ENCODE peak calls at places on chromosomes 4 and X, in ten cellular contexts. Y, C, Q, Z, E, W, M, P, R and B are unnamed samples.

GRCh38 chr4:165052627-165053026 is 1.0 kb upstream of the TRIM75 start:
- DNase-seq in Y (no peak), C (no peak), Q (no peak), Z (no peak), E (no peak), W (no peak), M (no peak), P (no peak), R (no peak), B (no peak)

GRCh38 chrX:150429577-150429976 is 66.5 kb downstream of the MAMLD1 start:
- DNase-seq in Y (no peak), C (no peak), Q (peak), Z (no peak), E (no peak), W (no peak), M (no peak), P (no peak), R (peak), B (no peak)

GRCh38 chr4:13484749-13485345 is 707 bp upstream of the RAB28 start:
- DNase-seq in Y (no peak), C (peak), Q (no peak), Z (no peak), E (no peak), W (no peak), M (peak), P (no peak), R (peak), B (peak)

GRCh38 chr4:5865896-5866599 is 26.8 kb downstream of the CRMP1 start:
- DNase-seq in Y (no peak), C (no peak), Q (no peak), Z (no peak), E (no peak), W (no peak), M (no peak), P (no peak), R (no peak), B (no peak)

GRCh38 chr4:10162341-10163000 is 45.9 kb upstream of the WDR1 start:
- DNase-seq in Y (no peak), C (no peak), Q (no peak), Z (no peak), E (no peak), W (no peak), M (no peak), P (no peak), R (no peak), B (no peak)

GRCh38 chrX:71095971-71096701 is 485 bp downstream of the FOXO4 start:
- DNase-seq in Y (no peak), C (peak), Q (no peak), Z (no peak), E (peak), W (no peak), M (no peak), P (no peak), R (no peak), B (peak)

GRCh38 chr4:42637104-42637503 is 19.8 kb downstream of the ATP8A1 start:
- DNase-seq in Y (no peak), C (no peak), Q (no peak), Z (no peak), E (no peak), W (no peak), M (no peak), P (no peak), R (no peak), B (no peak)

GRCh38 chrX:39445336-39445735 is 644.1 kb downstream of the MID1IP1 start:
- DNase-seq in Y (no peak), C (no peak), Q (no peak), Z (no peak), E (no peak), W (peak), M (no peak), P (no peak), R (no peak), B (no peak)

GRCh38 chr4:137300776-137301175 is 231.5 kb downstream of the PCDH18 start:
- DNase-seq in Y (no peak), C (no peak), Q (no peak), Z (no peak), E (no peak), W (no peak), M (no peak), P (no peak), R (no peak), B (no peak)

GRCh38 chr4:113083346-113083745 is 33.9 kb downstream of the ANK2 start:
- DNase-seq in Y (no peak), C (no peak), Q (no peak), Z (no peak), E (no peak), W (no peak), M (no peak), P (no peak), R (no peak), B (no peak)

GRCh38 chrX:131741103-131741581 is 197.3 kb downstream of the OR13H1 start:
- DNase-seq in Y (no peak), C (no peak), Q (no peak), Z (no peak), E (no peak), W (peak), M (peak), P (no peak), R (no peak), B (no peak)

GRCh38 chr4:16110199-16110598 is 26.4 kb upstream of the PROM1 start:
- DNase-seq in Y (no peak), C (no peak), Q (no peak), Z (no peak), E (no peak), W (no peak), M (no peak), P (no peak), R (no peak), B (no peak)

GRCh38 chr4:167838686-167839085 is 253.7 kb upstream of the ANXA10 start:
- DNase-seq in Y (no peak), C (no peak), Q (no peak), Z (no peak), E (no peak), W (no peak), M (no peak), P (no peak), R (no peak), B (no peak)